ENCODE peak calls at places on chromosomes 3 and 15, in four cellular contexts. V is GM13976, X is NAMALWA, W is GM23248. I is an unnamed sample.
A peak's percentile ranks its signal among the peaks of the same experiment; 100 is the strongest.

GRCh38 chr15:57820119-57820518 is 113.6 kb downstream of the POLR2M start:
- DNase-seq in V (no peak), X (no peak), W (peak; percentile 18), I (no peak)

GRCh38 chr3:194042947-194043346 is 93.0 kb upstream of the HES1 start:
- DNase-seq in V (no peak), X (no peak), W (peak; percentile 84), I (no peak)

GRCh38 chr3:193665370-193665989 is 72.5 kb downstream of the OPA1 start:
- DNase-seq in V (no peak), X (peak; percentile 62), W (peak; percentile 59), I (no peak)

GRCh38 chr3:25468866-25469319 is 40.8 kb downstream of the RARB start:
- DNase-seq in V (no peak), X (peak; percentile 7), W (peak; percentile 61), I (no peak)

GRCh38 chr15:88185584-88185983 is 71.0 kb downstream of the NTRK3 start:
- DNase-seq in V (no peak), X (no peak), W (no peak), I (no peak)

GRCh38 chr15:60975951-60976350 is 253.2 kb downstream of the RORA start:
- DNase-seq in V (no peak), X (no peak), W (no peak), I (no peak)

GRCh38 chr3:132256984-132257383 is 60.2 kb upstream of the ACP3 start:
- DNase-seq in V (no peak), X (no peak), W (peak; percentile 72), I (peak; percentile 40)

GRCh38 chr3:176755552-176755951 is 441.7 kb downstream of the TBL1XR1 start:
- DNase-seq in V (no peak), X (no peak), W (no peak), I (no peak)

GRCh38 chr15:88542342-88542733 is 4.1 kb downstream of the DET1 start:
- DNase-seq in V (no peak), X (no peak), W (no peak), I (no peak)

GRCh38 chr15:80496101-80496500 is 91.9 kb downstream of the ARNT2 start:
- DNase-seq in V (no peak), X (no peak), W (no peak), I (no peak)

GRCh38 chr3:129249284-129250065 is at the start of gene COPG1:
- DNase-seq in V (peak; percentile 98), X (peak; percentile 94), W (peak; percentile 92), I (peak; percentile 75)

GRCh38 chr15:58840048-58840447 is 68.9 kb downstream of the MINDY2 start:
- DNase-seq in V (no peak), X (no peak), W (no peak), I (no peak)

GRCh38 chr3:22117751-22118346 is 366.8 kb upstream of the ZNF385D start:
- DNase-seq in V (no peak), X (peak; percentile 58), W (peak; percentile 61), I (peak; percentile 16)

GRCh38 chr3:41365973-41366372 is 166.7 kb downstream of the CTNNB1 start:
- DNase-seq in V (no peak), X (no peak), W (no peak), I (no peak)

GRCh38 chr15:67144609-67145306 is 79.4 kb downstream of the SMAD3 start:
- DNase-seq in V (no peak), X (no peak), W (peak; percentile 94), I (no peak)

GRCh38 chr3:119559441-119559963 is at the start of gene CD80:
- DNase-seq in V (peak; percentile 59), X (peak; percentile 94), W (peak; percentile 72), I (peak; percentile 34)

GRCh38 chr3:36678216-36679013 is 85.9 kb downstream of the DCLK3 start:
- DNase-seq in V (no peak), X (no peak), W (peak; percentile 71), I (no peak)

GRCh38 chr3:67016522-67017080 is 18.5 kb downstream of the KBTBD8 start:
- DNase-seq in V (no peak), X (peak; percentile 33), W (no peak), I (no peak)

GRCh38 chr3:156781310-156782230 is 44.6 kb upstream of the LEKR1 start:
- DNase-seq in V (no peak), X (no peak), W (peak; percentile 80), I (no peak)

GRCh38 chr3:103794656-103795055 is 1359.8 kb downstream of the ZPLD1 start:
- DNase-seq in V (no peak), X (peak; percentile 30), W (no peak), I (no peak)

GRCh38 chr15:73809728-73810501 is 56.8 kb upstream of the INSYN1 start:
- DNase-seq in V (no peak), X (no peak), W (peak; percentile 58), I (no peak)

GRCh38 chr3:159252274-159252673 is 450.4 kb downstream of the MFSD1 start:
- DNase-seq in V (no peak), X (no peak), W (peak; percentile 76), I (no peak)

GRCh38 chr15:80844011-80844732 is 65.0 kb downstream of the CEMIP start:
- DNase-seq in V (no peak), X (no peak), W (peak; percentile 85), I (no peak)

GRCh38 chr3:66822059-66823009 is 175.8 kb upstream of the KBTBD8 start:
- DNase-seq in V (peak; percentile 51), X (peak; percentile 65), W (peak; percentile 54), I (peak; percentile 39)

GRCh38 chr15:47571241-47571640 is 146.1 kb upstream of the SEMA6D start:
- DNase-seq in V (no peak), X (no peak), W (no peak), I (no peak)

GRCh38 chr3:36444909-36445308 is 64.6 kb downstream of the STAC start:
- DNase-seq in V (no peak), X (no peak), W (peak; percentile 78), I (no peak)

GRCh38 chr3:114756506-114757279 is 390.4 kb downstream of the ZBTB20 start:
- DNase-seq in V (peak; percentile 16), X (no peak), W (peak; percentile 90), I (no peak)

GRCh38 chr3:141000691-141001090 is 50.5 kb upstream of the SPSB4 start:
- DNase-seq in V (no peak), X (no peak), W (no peak), I (no peak)

GRCh38 chr3:133531981-133532380 is 41.5 kb upstream of the CDV3 start:
- DNase-seq in V (no peak), X (no peak), W (peak; percentile 75), I (no peak)

GRCh38 chr3:13280122-13280790 is 139.9 kb downstream of the NUP210 start:
- DNase-seq in V (no peak), X (no peak), W (no peak), I (no peak)

GRCh38 chr15:79475312-79475711 is 43.2 kb downstream of the MINAR1 start:
- DNase-seq in V (no peak), X (no peak), W (peak; percentile 80), I (no peak)

GRCh38 chr15:56765252-56765651 is 31.9 kb upstream of the ZNF280D start:
- DNase-seq in V (no peak), X (no peak), W (peak; percentile 62), I (no peak)

GRCh38 chr15:29600262-29600661 is 222.0 kb downstream of the TJP1 start:
- DNase-seq in V (no peak), X (no peak), W (no peak), I (no peak)

GRCh38 chr3:195847061-195847950 is 35.6 kb upstream of the MUC4 start:
- DNase-seq in V (no peak), X (no peak), W (peak; percentile 46), I (no peak)

GRCh38 chr15:101183226-101183925 is 68.5 kb downstream of the CHSY1 start:
- DNase-seq in V (no peak), X (no peak), W (no peak), I (no peak)

GRCh38 chr3:132563409-132564074 is 33.5 kb upstream of the ACKR4 start:
- DNase-seq in V (no peak), X (no peak), W (no peak), I (no peak)

GRCh38 chr15:87850916-87851315 is 405.6 kb downstream of the NTRK3 start:
- DNase-seq in V (no peak), X (no peak), W (no peak), I (no peak)